ENCODE peak calls at places on chromosomes 5 and 9, in six cellular contexts. O is HepG2, V is WTC11, C is H1, G is K562, E is GM12878. A is an unnamed sample.

GRCh38 chr5:90161399-90161798 is 248.2 kb downstream of the CETN3 start:
- DNase-seq in O (peak), V (peak), C (peak), G (peak), E (no peak), A (peak)

GRCh38 chr5:136667789-136668188 is 302.4 kb upstream of the TRPC7 start:
- DNase-seq in O (no peak), V (no peak), C (no peak), G (no peak), E (no peak), A (no peak)

GRCh38 chr9:132054024-132054423 is 25.6 kb downstream of the MED27 start:
- DNase-seq in O (no peak), V (peak), C (no peak), G (peak), E (no peak), A (peak)

GRCh38 chr5:136731241-136731885 is 366.0 kb upstream of the TRPC7 start:
- DNase-seq in O (no peak), V (no peak), C (no peak), G (no peak), E (no peak), A (no peak)

GRCh38 chr9:131657890-131658752 is 81.8 kb downstream of the RAPGEF1 start:
- DNase-seq in O (peak), V (no peak), C (no peak), G (no peak), E (no peak), A (no peak)

GRCh38 chr9:83472764-83473163 is 65.4 kb downstream of the FRMD3 start:
- DNase-seq in O (no peak), V (no peak), C (no peak), G (no peak), E (no peak), A (no peak)

GRCh38 chr5:158392753-158393152 is 533.8 kb upstream of the CLINT1 start:
- DNase-seq in O (no peak), V (no peak), C (no peak), G (no peak), E (no peak), A (no peak)

GRCh38 chr5:91361790-91362189 is 21.3 kb downstream of the ARRDC3 start:
- DNase-seq in O (no peak), V (no peak), C (no peak), G (no peak), E (no peak), A (no peak)

GRCh38 chr9:105073147-105073546 is 145.2 kb upstream of the ABCA1 start:
- DNase-seq in O (no peak), V (no peak), C (no peak), G (no peak), E (no peak), A (no peak)

GRCh38 chr5:170248635-170249227 is 15.9 kb downstream of the C5orf58 start:
- DNase-seq in O (no peak), V (no peak), C (no peak), G (no peak), E (no peak), A (no peak)

GRCh38 chr5:149063901-149064478 is 1.1 kb upstream of the SH3TC2 start:
- DNase-seq in O (peak), V (no peak), C (no peak), G (no peak), E (no peak), A (no peak)

GRCh38 chr9:73183917-73184861 is 32.5 kb downstream of the ANXA1 start:
- DNase-seq in O (peak), V (no peak), C (no peak), G (no peak), E (no peak), A (peak)

GRCh38 chr5:112718344-112718743 is 19.3 kb upstream of the APC start:
- DNase-seq in O (no peak), V (no peak), C (no peak), G (no peak), E (no peak), A (peak)

GRCh38 chr5:67807116-67807888 is 408.3 kb upstream of the PIK3R1 start:
- DNase-seq in O (no peak), V (no peak), C (no peak), G (no peak), E (peak), A (no peak)

GRCh38 chr5:88940712-88941111 is 57.7 kb upstream of the MEF2C start:
- DNase-seq in O (no peak), V (no peak), C (no peak), G (no peak), E (peak), A (no peak)

GRCh38 chr5:60649288-60649917 is 50.6 kb downstream of the DEPDC1B start:
- DNase-seq in O (peak), V (no peak), C (no peak), G (no peak), E (peak), A (peak)

GRCh38 chr9:123542435-123543225 is 186.6 kb downstream of the CRB2 start:
- DNase-seq in O (peak), V (no peak), C (no peak), G (no peak), E (no peak), A (no peak)

GRCh38 chr9:121286973-121287721 is 19.2 kb downstream of the GSN start:
- DNase-seq in O (peak), V (peak), C (peak), G (peak), E (no peak), A (peak)

DNA sequence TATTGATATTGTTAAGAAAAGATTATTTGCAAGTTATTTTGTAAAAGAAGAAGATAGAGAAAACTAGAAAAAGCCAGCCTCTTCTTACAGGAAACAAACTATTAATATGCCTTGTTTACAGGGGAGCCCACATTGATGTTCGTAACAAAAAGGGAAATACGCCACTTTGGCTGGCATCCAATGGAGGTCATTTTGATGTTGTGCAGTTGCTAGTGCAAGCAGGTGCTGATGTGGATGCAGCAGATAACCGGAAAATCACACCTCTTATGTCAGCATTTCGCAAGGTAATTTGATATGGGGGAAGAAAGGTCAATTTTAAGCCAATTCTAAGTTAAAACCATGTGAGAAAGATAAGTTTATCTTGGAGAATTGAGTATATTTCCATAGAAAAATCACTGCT is 37.6 kb upstream of the EIF4EBP3 start:
- DNase-seq in O (no peak), V (no peak), C (no peak), G (no peak), E (no peak), A (no peak)
- TF ChIP-seq CREB1 in O (no peak), V (no peak), C (no peak), G (no peak), E (no peak), A (no peak)

GRCh38 chr9:26228273-26228672 is 550.0 kb upstream of the TUSC1 start:
- DNase-seq in O (no peak), V (no peak), C (no peak), G (no peak), E (no peak), A (no peak)
- TF ChIP-seq CREB1 in O (no peak), V (no peak), C (no peak), G (no peak), E (no peak), A (no peak)

DNA sequence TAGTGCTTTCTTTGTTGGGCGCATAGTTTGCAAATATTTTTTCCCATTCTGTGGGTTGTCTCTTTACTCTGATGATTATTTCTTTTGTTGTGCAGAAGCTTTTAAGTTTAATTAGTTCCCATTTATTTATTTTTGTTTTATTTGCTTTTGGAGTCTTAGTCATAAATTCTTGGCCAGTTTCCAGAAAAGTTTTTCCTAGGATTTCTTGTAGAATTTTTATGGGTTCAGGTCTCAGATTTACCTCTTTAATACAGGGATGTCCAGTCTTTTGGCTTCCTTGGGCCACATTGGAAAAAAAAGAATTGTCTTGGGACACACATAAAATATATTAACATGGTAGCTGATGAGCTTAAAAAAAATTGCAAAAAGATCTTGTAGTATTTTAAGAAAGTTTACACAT is 122.0 kb downstream of the WDR70 start:
- DNase-seq in O (peak), V (no peak), C (no peak), G (no peak), E (no peak), A (no peak)
- TF ChIP-seq CREB1 in O (no peak), V (no peak), C (no peak), G (no peak), E (no peak), A (no peak)

GRCh38 chr9:98775831-98776441 is 20.4 kb downstream of the ANKS6 start:
- DNase-seq in O (peak), V (peak), C (no peak), G (peak), E (no peak), A (peak)
- TF ChIP-seq CREB1 in O (no peak), V (no peak), C (peak), G (no peak), E (no peak), A (no peak)

GRCh38 chr9:95174038-95174437 is 143.5 kb downstream of the FANCC start:
- DNase-seq in O (no peak), V (no peak), C (no peak), G (no peak), E (no peak), A (no peak)
- TF ChIP-seq CREB1 in O (no peak), V (no peak), C (no peak), G (no peak), E (no peak), A (no peak)